ENCODE peak calls at places on chromosomes 13 and 19, in six cellular contexts. T, I, H, V, A and E are unnamed samples.

GRCh38 chr13:77065456-77066147 is 38.6 kb upstream of the FBXL3 start:
- DNase-seq in T (no peak), H (no peak), V (no peak), I (no peak), A (no peak), E (no peak)

GRCh38 chr19:41194157-41194552 is 1.1 kb downstream of the CYP2S1 start:
- DNase-seq in I (no peak), A (no peak), T (no peak), V (no peak), H (no peak), E (no peak)

GRCh38 chr19:7590256-7590655 is 5.4 kb upstream of the CAMSAP3 start:
- DNase-seq in I (no peak), T (no peak), V (peak; percentile 63), A (no peak), H (no peak), E (no peak)

GRCh38 chr19:11105014-11105636 is 15.9 kb downstream of the LDLR start:
- DNase-seq in T (no peak), I (no peak), V (no peak), H (no peak), A (no peak), E (no peak)

GRCh38 chr13:33251131-33251629 is 34.4 kb downstream of the STARD13 start:
- DNase-seq in H (no peak), A (peak; percentile 54), I (no peak), T (peak; percentile 72), V (no peak), E (no peak)

GRCh38 chr13:52085416-52085815 is 43.5 kb downstream of the NEK5 start:
- DNase-seq in T (no peak), A (no peak), I (no peak), H (no peak), V (no peak), E (no peak)

GRCh38 chr13:48975101-48975925 is at the start of gene FNDC3A:
- DNase-seq in A (peak; percentile 94), T (peak; percentile 76), H (no peak), I (peak; percentile 47), V (peak; percentile 67), E (peak; percentile 93)

GRCh38 chr13:107373551-107373950 is 805.6 kb upstream of the ARGLU1 start:
- DNase-seq in H (no peak), I (no peak), T (no peak), V (no peak), A (no peak), E (no peak)

GRCh38 chr13:106197506-106197905 is 338.0 kb downstream of the EFNB2 start:
- DNase-seq in H (no peak), I (no peak), A (no peak), V (no peak), T (no peak), E (no peak)

GRCh38 chr13:49669735-49670309 is 21.5 kb downstream of the EBPL start:
- DNase-seq in A (peak; percentile 84), I (peak; percentile 60), H (no peak), V (peak; percentile 73), T (peak; percentile 73), E (no peak)

GRCh38 chr13:93535256-93535655 is 308.6 kb downstream of the GPC6 start:
- DNase-seq in A (no peak), T (no peak), H (no peak), V (no peak), I (peak; percentile 9), E (no peak)

GRCh38 chr19:57949296-57949695 is 1.8 kb upstream of the ZNF256 start:
- DNase-seq in I (no peak), H (no peak), T (no peak), A (no peak), V (no peak), E (no peak)

GRCh38 chr19:10998045-10998533 is 37.3 kb downstream of the SMARCA4 start:
- DNase-seq in I (peak; percentile 81), T (no peak), H (no peak), A (no peak), V (peak; percentile 51), E (no peak)

GRCh38 chr13:76463314-76463713 is 422.9 kb downstream of the KCTD12 start:
- DNase-seq in A (no peak), H (no peak), V (no peak), T (no peak), I (no peak), E (no peak)

GRCh38 chr13:48600374-48601364 is 53.1 kb upstream of the CYSLTR2 start:
- DNase-seq in I (peak; percentile 32), V (no peak), T (no peak), A (no peak), H (no peak), E (peak; percentile 7)

GRCh38 chr13:108302279-108302678 is 32.8 kb downstream of the TNFSF13B start:
- DNase-seq in A (no peak), V (no peak), H (no peak), T (no peak), I (no peak), E (no peak)

GRCh38 chr19:53037101-53038097 is 7.1 kb upstream of the ERVV-2 start:
- DNase-seq in H (no peak), V (no peak), T (no peak), A (peak; percentile 85), I (no peak), E (no peak)

GRCh38 chr13:33147832-33148231 is 131.6 kb downstream of the KL start:
- DNase-seq in I (no peak), V (no peak), H (no peak), T (no peak), A (no peak), E (no peak)

GRCh38 chr19:42246143-42246868 is 3.9 kb upstream of the GSK3A start:
- DNase-seq in H (no peak), V (peak; percentile 74), T (peak; percentile 95), I (no peak), A (peak; percentile 74), E (peak; percentile 93)

GRCh38 chr19:57110592-57111328 is 9.0 kb upstream of the USP29 start:
- DNase-seq in V (no peak), I (no peak), H (no peak), A (no peak), T (peak; percentile 15), E (no peak)

GRCh38 chr19:43747557-43748204 is 7.1 kb downstream of the SMG9 start:
- DNase-seq in H (no peak), I (no peak), A (no peak), T (no peak), V (no peak), E (no peak)

GRCh38 chr13:29362849-29363604 is 232.5 kb downstream of the SLC7A1 start:
- DNase-seq in H (peak; percentile 6), T (no peak), A (peak; percentile 79), I (peak; percentile 43), V (peak; percentile 31), E (peak; percentile 75)

GRCh38 chr19:19460258-19460731 is 54.8 kb downstream of the GATAD2A start:
- DNase-seq in T (no peak), H (no peak), A (no peak), I (no peak), V (no peak), E (no peak)

GRCh38 chr19:40424637-40425449 is 949 bp downstream of the SERTAD1 start:
- DNase-seq in H (no peak), I (no peak), T (no peak), A (no peak), V (peak; percentile 39), E (no peak)

GRCh38 chr19:4707322-4707721 is 16.3 kb downstream of the DPP9 start:
- DNase-seq in A (no peak), V (no peak), T (no peak), I (no peak), H (no peak), E (no peak)

GRCh38 chr13:97938701-97939475 is 14.6 kb upstream of the IPO5 start:
- DNase-seq in I (no peak), V (no peak), H (no peak), T (no peak), A (no peak), E (no peak)

GRCh38 chr19:54692294-54692615 is 29.5 kb downstream of the LILRB4 start:
- DNase-seq in A (no peak), T (no peak), I (no peak), V (no peak), H (no peak), E (no peak)

DNA sequence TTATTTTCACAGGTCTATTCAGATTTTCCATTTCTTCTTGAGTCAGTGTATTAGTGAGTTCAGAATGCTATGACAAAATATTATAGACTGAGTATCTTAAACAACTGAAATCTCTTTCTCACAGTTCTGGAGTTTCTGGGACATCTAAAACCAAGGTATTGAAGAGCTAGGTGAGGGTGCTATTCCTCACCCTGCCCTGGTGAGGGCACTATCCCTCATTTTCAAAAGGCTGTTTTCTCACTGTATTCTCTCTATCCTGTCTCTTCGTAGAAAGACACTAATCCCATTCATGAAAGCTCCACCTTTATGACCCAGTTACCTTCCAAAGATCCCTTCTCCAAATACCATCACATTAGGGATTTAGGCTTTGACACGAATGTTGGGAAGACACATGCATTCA is 1617.1 kb downstream of the PCDH9 start:
- DNase-seq in T (no peak), A (no peak), H (no peak), I (peak; percentile 2), V (no peak), E (no peak)
- TF ChIP-seq POLR2AphosphoS5 in T (no peak), A (no peak), H (no peak), I (no peak), V (no peak), E (no peak)

GRCh38 chr13:113902956-113903355 is 39.1 kb upstream of the GAS6 start:
- DNase-seq in T (no peak), I (no peak), H (no peak), A (no peak), V (peak; percentile 12), E (peak; percentile 84)

GRCh38 chr13:113905018-113905417 is 41.1 kb upstream of the GAS6 start:
- DNase-seq in A (no peak), V (peak; percentile 8), H (no peak), T (no peak), I (no peak), E (peak; percentile 75)

GRCh38 chr13:113903361-113903760 is 39.5 kb upstream of the GAS6 start:
- DNase-seq in T (no peak), A (no peak), H (no peak), V (peak; percentile 17), I (no peak), E (peak; percentile 93)

GRCh38 chr13:113904411-113904810 is 40.5 kb upstream of the GAS6 start:
- DNase-seq in V (peak; percentile 33), A (no peak), T (no peak), I (peak; percentile 25), H (no peak), E (peak; percentile 91)

GRCh38 chr13:113903912-113904311 is 40.0 kb upstream of the GAS6 start:
- DNase-seq in V (peak; percentile 0), A (no peak), I (no peak), T (no peak), H (no peak), E (peak; percentile 60)
- H3K27ac ChIP-seq in V (no peak overlapping the region), A (peak overlapping the region; percentile 32), I (no peak overlapping the region), T (peak overlapping the region; percentile 9), H (no peak overlapping the region), E (peak overlapping the region; percentile 85)

GRCh38 chr19:34255546-34255945 is 1.2 kb downstream of the GARRE1 start:
- DNase-seq in T (no peak), V (no peak), H (no peak), A (no peak), I (no peak), E (no peak)
- H3K4me3 ChIP-seq in T (peak overlapping the region; percentile 90), V (peak overlapping the region; percentile 76), H (peak overlapping the region; percentile 85), A (peak overlapping the region; percentile 65), I (peak overlapping the region; percentile 92), E (peak overlapping the region; percentile 94)

DNA sequence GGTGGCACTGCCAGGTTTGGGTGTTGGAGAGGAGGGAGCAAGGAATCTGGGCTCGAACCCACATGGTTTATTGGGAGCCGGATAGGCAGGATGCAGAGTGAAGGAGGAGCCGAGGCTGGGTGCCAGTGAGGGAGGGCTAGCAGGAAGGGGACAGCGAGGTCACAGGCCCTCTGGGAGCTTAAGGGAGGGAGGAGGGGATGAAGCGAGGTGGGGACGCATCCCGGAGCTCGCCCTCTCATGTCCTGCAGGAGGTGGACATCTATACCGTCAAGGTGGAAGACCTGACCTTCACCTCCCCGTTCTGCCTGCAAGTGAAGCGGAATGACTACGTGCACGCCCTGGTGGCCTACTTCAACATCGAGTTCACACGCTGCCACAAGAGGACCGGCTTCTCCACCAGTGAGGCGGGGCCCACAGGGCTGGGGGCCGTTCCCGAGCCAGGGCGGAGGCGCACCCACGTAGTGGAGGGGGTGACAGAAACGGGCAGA is 3.5 kb upstream of the ADM5 start:
- DNase-seq in A (no peak), I (no peak), V (no peak), H (no peak), T (no peak), E (no peak)
- TF ChIP-seq POLR2AphosphoS5 in A (no peak), I (no peak), V (no peak), H (no peak), T (no peak), E (no peak)